ENCODE peak calls at places on chromosomes 1 and 21, in four cellular contexts. J is NCI-H1436, Z is NCI-H446 treated with DMSO at 0.1 percent for 48 hours, R is non-pigmented ciliary epithelial cell. P is an unnamed sample.

GRCh38 chr1:244970236-244970652 is 105.9 kb upstream of the HNRNPU start:
- DNase-seq in J (peak), Z (peak), R (no peak), P (no peak)

GRCh38 chr1:181514298-181515290 is 31.3 kb downstream of the CACNA1E start:
- DNase-seq in J (peak), Z (no peak), R (no peak), P (no peak)

GRCh38 chr1:43453442-43454269 is at the start of gene HYI:
- DNase-seq in J (peak), Z (no peak), R (peak), P (peak)

GRCh38 chr1:48831579-48831978 is 54.9 kb upstream of the BEND5 start:
- DNase-seq in J (no peak), Z (no peak), R (no peak), P (no peak)

GRCh38 chr21:41360072-41360821 is 1.6 kb upstream of the MX2 start:
- DNase-seq in J (peak), Z (no peak), R (no peak), P (no peak)

GRCh38 chr1:158028956-158029355 is 35.5 kb downstream of the KIRREL1 start:
- DNase-seq in J (no peak), Z (no peak), R (no peak), P (no peak)

GRCh38 chr1:40742363-40743061 is 41.1 kb upstream of the KCNQ4 start:
- DNase-seq in J (no peak), Z (no peak), R (no peak), P (no peak)

GRCh38 chr1:110341146-110341871 is 2.1 kb downstream of the RBM15 start:
- DNase-seq in J (no peak), Z (no peak), R (no peak), P (no peak)

GRCh38 chr1:221849897-221850296 is 108.0 kb upstream of the DUSP10 start:
- DNase-seq in J (no peak), Z (no peak), R (no peak), P (no peak)